ENCODE peak calls at places on chromosomes 1 and 21, in nine cellular contexts. C is Right ventricle myocardium superior; M is stimulated activated CD4-positive, alpha-beta T cell treated with anti-CD3 and anti-CD28 coated beads, TNF-alpha, amount 100 ng/mL, for 24 hours; U is CD8-positive, alpha-beta T cell; Z is caudate nucleus; R is H4; Y is AG09319; E is fibroblast of mammary gland; B is renal cortical epithelial cell. G is an unnamed sample.

GRCh38 chr1:58162952-58163550 is 383.5 kb downstream of the OMA1 start:
- DNase-seq in Y (peak), E (peak), R (peak), Z (peak), U (no peak), C (peak), B (peak), M (no peak), G (peak)

GRCh38 chr1:88985033-88985432 is 7.4 kb downstream of the KYAT3 start:
- DNase-seq in B (peak), R (peak), U (no peak), Z (no peak), M (no peak), C (no peak), E (peak), Y (peak), G (no peak)

GRCh38 chr1:93678966-93679480 is 2.6 kb downstream of the BCAR3 start:
- DNase-seq in R (no peak), E (no peak), Z (no peak), B (no peak), U (no peak), Y (no peak), C (no peak), M (no peak), G (no peak)

GRCh38 chr1:233281711-233282581 is 13.6 kb downstream of the PCNX2 start:
- DNase-seq in B (peak), R (peak), Z (no peak), M (no peak), Y (no peak), U (peak), E (peak), C (no peak), G (no peak)

GRCh38 chr1:53580739-53581475 is 121.7 kb downstream of the DMRTB1 start:
- DNase-seq in Z (no peak), B (no peak), U (no peak), E (no peak), R (no peak), C (no peak), M (no peak), Y (no peak), G (no peak)

GRCh38 chr1:115469703-115470476 is 131.8 kb upstream of the NGF start:
- DNase-seq in C (peak), Z (no peak), U (peak), B (peak), R (no peak), Y (no peak), E (peak), M (no peak), G (peak)

GRCh38 chr1:234368320-234369032 is 4.8 kb upstream of the COA6 start:
- DNase-seq in E (no peak), R (no peak), U (no peak), Y (no peak), Z (no peak), B (no peak), M (no peak), C (no peak), G (no peak)

GRCh38 chr1:174964261-174964984 is 35.3 kb upstream of the CACYBP start:
- DNase-seq in M (no peak), U (no peak), C (no peak), R (peak), Z (no peak), B (peak), Y (no peak), E (peak), G (no peak)

GRCh38 chr21:41045534-41046268 is 122.3 kb upstream of the BACE2 start:
- DNase-seq in Y (no peak), U (no peak), Z (no peak), R (peak), M (no peak), E (no peak), B (no peak), C (no peak), G (peak)

GRCh38 chr21:45612096-45613019 is 31.2 kb upstream of the PCBP3 start:
- DNase-seq in C (no peak), B (peak), M (no peak), R (peak), E (peak), U (peak), Z (no peak), Y (no peak), G (no peak)

GRCh38 chr21:43892984-43893535 is 28.0 kb downstream of the AGPAT3 start:
- DNase-seq in Z (no peak), U (no peak), E (no peak), R (no peak), C (no peak), Y (no peak), M (no peak), B (no peak), G (no peak)

GRCh38 chr1:112537451-112537850 is 28.7 kb downstream of the WNT2B start:
- DNase-seq in Z (no peak), Y (no peak), E (no peak), M (no peak), U (no peak), R (no peak), B (no peak), C (no peak), G (no peak)

GRCh38 chr1:234044079-234044478 is 139.6 kb downstream of the SLC35F3 start:
- DNase-seq in Y (no peak), B (no peak), M (no peak), U (no peak), R (no peak), Z (no peak), C (no peak), E (no peak), G (no peak)

GRCh38 chr1:198674009-198674408 is 35.2 kb downstream of the PTPRC start:
- DNase-seq in M (no peak), C (no peak), B (no peak), Y (no peak), R (no peak), E (no peak), Z (no peak), U (no peak), G (no peak)

GRCh38 chr1:26848947-26849774 is 13.8 kb upstream of the SFN start:
- DNase-seq in U (no peak), M (no peak), B (peak), R (peak), C (no peak), Y (peak), Z (no peak), E (peak), G (no peak)

GRCh38 chr1:225483818-225484656 is 56.2 kb upstream of the LBR start:
- DNase-seq in C (no peak), R (no peak), Y (no peak), U (no peak), Z (no peak), B (no peak), E (no peak), M (no peak), G (no peak)

GRCh38 chr1:232984577-232985425 is 34.4 kb downstream of the NTPCR start:
- DNase-seq in E (no peak), U (no peak), Y (no peak), C (no peak), B (no peak), R (no peak), M (no peak), Z (peak), G (no peak)

GRCh38 chr1:64033667-64034215 is 169.7 kb upstream of the UBE2U start:
- DNase-seq in R (peak), U (no peak), Z (no peak), C (no peak), B (no peak), M (no peak), Y (peak), E (peak), G (no peak)

GRCh38 chr1:66154394-66154793 is 361.7 kb downstream of the PDE4B start:
- DNase-seq in M (no peak), U (no peak), Z (no peak), Y (no peak), E (no peak), R (no peak), C (no peak), B (no peak), G (no peak)